ENCODE peak calls at places on chromosomes 3 and 15, in ten cellular contexts. J is lower leg skin, X is foreskin fibroblast, P is psoas muscle, D is stomach, R is left ventricle myocardium inferior, I is choroid plexus epithelial cell, G is fibroblast of lung, C is dorsolateral prefrontal cortex, L is epithelial cell of esophagus. F is an unnamed sample.

GRCh38 chr3:142844339-142844977 is 44.4 kb downstream of the PCOLCE2 start:
- DNase-seq in J (no peak), X (peak), P (no peak), D (no peak), R (no peak), I (peak), G (peak), C (no peak), L (peak), F (no peak)

GRCh38 chr3:136728918-136729317 is 23.3 kb downstream of the STAG1 start:
- DNase-seq in J (no peak), X (peak), P (no peak), D (no peak), R (no peak), I (peak), G (peak), C (no peak), L (peak), F (peak)

GRCh38 chr15:73328149-73328820 is 40.5 kb downstream of the HCN4 start:
- DNase-seq in J (no peak), X (no peak), P (no peak), D (no peak), R (no peak), I (no peak), G (no peak), C (no peak), L (no peak), F (no peak)

GRCh38 chr15:29936353-29937049 is 114.2 kb upstream of the TJP1 start:
- DNase-seq in J (no peak), X (peak), P (no peak), D (no peak), R (no peak), I (peak), G (peak), C (no peak), L (peak), F (no peak)

GRCh38 chr15:56991017-56991416 is 72.6 kb downstream of the TCF12 start:
- DNase-seq in J (no peak), X (no peak), P (no peak), D (no peak), R (no peak), I (no peak), G (no peak), C (no peak), L (no peak), F (no peak)

GRCh38 chr3:145953316-145953715 is 207.7 kb downstream of the PLOD2 start:
- DNase-seq in J (no peak), X (peak), P (no peak), D (no peak), R (no peak), I (no peak), G (peak), C (no peak), L (no peak), F (peak)

GRCh38 chr3:61613666-61614065 is 52.3 kb downstream of the PTPRG start:
- DNase-seq in J (no peak), X (no peak), P (no peak), D (no peak), R (no peak), I (peak), G (peak), C (no peak), L (no peak), F (no peak)

GRCh38 chr3:67699877-67700276 is 45.5 kb upstream of the SUCLG2 start:
- DNase-seq in J (no peak), X (no peak), P (no peak), D (no peak), R (no peak), I (no peak), G (no peak), C (no peak), L (no peak), F (no peak)

GRCh38 chr15:67803996-67804843 is 21.1 kb upstream of the SKOR1 start:
- DNase-seq in J (no peak), X (no peak), P (peak), D (no peak), R (no peak), I (peak), G (no peak), C (no peak), L (no peak), F (no peak)

GRCh38 chr3:134377896-134378295 is 3.6 kb upstream of the AMOTL2 start:
- DNase-seq in J (no peak), X (no peak), P (no peak), D (no peak), R (no peak), I (no peak), G (no peak), C (no peak), L (no peak), F (no peak)

GRCh38 chr3:7195934-7196333 is 335.0 kb downstream of the GRM7 start:
- DNase-seq in J (no peak), X (no peak), P (no peak), D (no peak), R (no peak), I (no peak), G (no peak), C (no peak), L (no peak), F (no peak)

GRCh38 chr3:31634485-31634884 is 101.8 kb downstream of the STT3B start:
- DNase-seq in J (no peak), X (peak), P (no peak), D (no peak), R (no peak), I (peak), G (peak), C (no peak), L (peak), F (no peak)

GRCh38 chr3:84601303-84601702 is 357.5 kb upstream of the CADM2 start:
- DNase-seq in J (no peak), X (no peak), P (no peak), D (no peak), R (no peak), I (peak), G (no peak), C (no peak), L (no peak), F (peak)

GRCh38 chr15:28013976-28014375 is 85.1 kb downstream of the OCA2 start:
- DNase-seq in J (no peak), X (no peak), P (no peak), D (no peak), R (no peak), I (no peak), G (no peak), C (no peak), L (no peak), F (no peak)

GRCh38 chr15:28895146-28895545 is 9.4 kb downstream of the APBA2 start:
- DNase-seq in J (no peak), X (no peak), P (no peak), D (no peak), R (no peak), I (no peak), G (no peak), C (no peak), L (no peak), F (no peak)

GRCh38 chr3:160003520-160004128 is 15.0 kb downstream of the IL12A start:
- DNase-seq in J (no peak), X (peak), P (peak), D (peak), R (peak), I (peak), G (peak), C (peak), L (peak), F (no peak)
- TF ChIP-seq CTCF in J (no peak), X (peak), P (peak), D (no peak), R (peak), I (peak), G (peak), C (peak), L (peak), F (peak)

GRCh38 chr3:11221818-11222217 is 50.4 kb upstream of the ATG7 start:
- DNase-seq in J (no peak), X (no peak), P (no peak), D (no peak), R (no peak), I (peak), G (no peak), C (no peak), L (no peak), F (no peak)

GRCh38 chr3:11226042-11226370 is 46.2 kb upstream of the ATG7 start:
- DNase-seq in J (no peak), X (no peak), P (no peak), D (peak), R (no peak), I (no peak), G (no peak), C (no peak), L (no peak), F (no peak)

GRCh38 chr3:11224010-11224409 is 48.2 kb upstream of the ATG7 start:
- DNase-seq in J (no peak), X (no peak), P (no peak), D (no peak), R (no peak), I (no peak), G (no peak), C (no peak), L (no peak), F (no peak)

GRCh38 chr3:11228041-11228440 is 44.2 kb upstream of the ATG7 start:
- DNase-seq in J (no peak), X (peak), P (no peak), D (no peak), R (no peak), I (no peak), G (no peak), C (no peak), L (no peak), F (no peak)

GRCh38 chr3:11224870-11225251 is 47.3 kb upstream of the ATG7 start:
- DNase-seq in J (no peak), X (no peak), P (no peak), D (no peak), R (no peak), I (no peak), G (no peak), C (no peak), L (no peak), F (no peak)
- H3K4me3 ChIP-seq in J (no peak), X (no peak), P (no peak), D (no peak), R (peak), I (no peak), G (no peak), C (no peak), L (no peak), F (no peak)

DNA sequence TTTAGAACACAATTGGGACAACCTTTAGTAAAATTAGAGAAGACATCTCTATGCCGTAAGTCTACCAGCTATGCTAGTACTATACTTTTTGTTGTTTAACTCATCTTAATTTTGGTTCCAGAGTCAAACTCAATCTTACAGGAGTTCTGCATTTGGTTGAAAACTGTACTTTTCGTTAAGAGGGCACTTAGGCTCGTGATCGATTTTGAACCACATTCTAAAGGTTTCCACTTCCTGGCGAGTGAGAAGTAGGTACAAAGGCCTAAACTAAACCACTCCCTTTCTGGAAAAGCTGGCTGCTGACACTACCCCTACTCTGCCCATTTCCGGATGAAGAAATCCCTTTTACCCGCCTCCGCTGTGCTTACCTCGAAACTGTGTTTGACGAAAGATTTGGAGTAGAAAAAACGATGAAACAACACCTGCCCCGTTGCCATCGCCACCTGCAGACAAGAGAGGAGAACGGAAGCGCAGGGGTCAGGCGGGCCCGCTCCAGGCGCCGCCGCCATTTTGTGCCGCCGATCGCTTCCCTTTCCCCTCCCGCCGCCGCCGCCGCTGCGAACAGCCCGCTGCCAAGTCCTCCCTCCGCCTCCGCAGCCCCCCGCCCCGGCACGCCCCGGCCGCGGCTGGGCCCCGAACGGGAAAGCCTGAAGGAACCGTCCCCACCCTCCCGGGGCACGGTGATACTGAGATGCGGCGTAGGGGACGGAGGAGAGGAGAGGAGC is 748 bp downstream of the CCNL1 start:
- DNase-seq in J (no peak), X (peak), P (peak), D (peak), R (peak), I (peak), G (peak), C (no peak), L (peak), F (no peak)
- TF ChIP-seq CTCF in J (no peak), X (no peak), P (peak), D (no peak), R (peak), I (no peak), G (peak), C (no peak), L (no peak), F (no peak)

DNA sequence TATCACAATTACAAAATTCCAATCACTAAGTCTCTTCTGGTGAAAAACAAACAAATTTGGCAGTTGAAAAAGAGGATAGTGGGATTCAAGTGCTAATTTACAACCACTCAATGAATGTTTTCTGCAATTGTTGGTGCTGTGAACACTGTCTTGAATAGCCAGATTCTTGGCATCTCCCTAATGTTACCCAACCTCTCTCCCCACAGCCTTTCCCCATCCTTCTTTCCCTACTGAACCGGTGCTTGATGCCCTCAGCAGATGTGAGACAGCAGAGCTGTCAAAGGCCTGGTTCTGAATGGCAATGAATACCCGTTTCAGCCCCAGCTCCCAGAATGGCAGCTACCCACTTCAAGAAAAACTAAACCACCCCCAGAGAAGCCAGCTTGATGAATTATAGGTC is 22.5 kb upstream of the BHLHE40 start:
- DNase-seq in J (no peak), X (no peak), P (no peak), D (no peak), R (no peak), I (no peak), G (no peak), C (no peak), L (no peak), F (no peak)
- H3K4me3 ChIP-seq in J (no peak), X (no peak), P (no peak), D (no peak), R (no peak), I (no peak), G (no peak), C (no peak), L (no peak), F (no peak)

GRCh38 chr3:94101860-94102259 is 39.0 kb downstream of the NSUN3 start:
- DNase-seq in J (no peak), X (peak), P (no peak), D (no peak), R (no peak), I (peak), G (peak), C (no peak), L (peak), F (no peak)
- TF ChIP-seq CTCF in J (no peak), X (no peak), P (no peak), D (no peak), R (no peak), I (peak), G (peak), C (no peak), L (no peak), F (no peak)

GRCh38 chr3:107208100-107208499 is 169.1 kb upstream of the CCDC54 start:
- DNase-seq in J (peak), X (peak), P (no peak), D (no peak), R (no peak), I (peak), G (peak), C (peak), L (peak), F (peak)

GRCh38 chr3:107206141-107206540 is 171.1 kb upstream of the CCDC54 start:
- DNase-seq in J (no peak), X (peak), P (no peak), D (no peak), R (no peak), I (peak), G (peak), C (peak), L (peak), F (peak)

GRCh38 chr3:107206945-107207344 is 170.3 kb upstream of the CCDC54 start:
- DNase-seq in J (no peak), X (no peak), P (peak), D (no peak), R (no peak), I (no peak), G (no peak), C (no peak), L (no peak), F (no peak)

GRCh38 chr3:107209302-107210060 is 167.8 kb upstream of the CCDC54 start:
- DNase-seq in J (no peak), X (no peak), P (no peak), D (no peak), R (no peak), I (no peak), G (no peak), C (no peak), L (no peak), F (no peak)

GRCh38 chr3:107208796-107209195 is 168.4 kb upstream of the CCDC54 start:
- DNase-seq in J (no peak), X (no peak), P (no peak), D (no peak), R (no peak), I (peak), G (no peak), C (no peak), L (no peak), F (no peak)
- H3K4me3 ChIP-seq in J (no peak), X (no peak), P (peak), D (no peak), R (peak), I (no peak), G (no peak), C (peak), L (no peak), F (no peak)

DNA sequence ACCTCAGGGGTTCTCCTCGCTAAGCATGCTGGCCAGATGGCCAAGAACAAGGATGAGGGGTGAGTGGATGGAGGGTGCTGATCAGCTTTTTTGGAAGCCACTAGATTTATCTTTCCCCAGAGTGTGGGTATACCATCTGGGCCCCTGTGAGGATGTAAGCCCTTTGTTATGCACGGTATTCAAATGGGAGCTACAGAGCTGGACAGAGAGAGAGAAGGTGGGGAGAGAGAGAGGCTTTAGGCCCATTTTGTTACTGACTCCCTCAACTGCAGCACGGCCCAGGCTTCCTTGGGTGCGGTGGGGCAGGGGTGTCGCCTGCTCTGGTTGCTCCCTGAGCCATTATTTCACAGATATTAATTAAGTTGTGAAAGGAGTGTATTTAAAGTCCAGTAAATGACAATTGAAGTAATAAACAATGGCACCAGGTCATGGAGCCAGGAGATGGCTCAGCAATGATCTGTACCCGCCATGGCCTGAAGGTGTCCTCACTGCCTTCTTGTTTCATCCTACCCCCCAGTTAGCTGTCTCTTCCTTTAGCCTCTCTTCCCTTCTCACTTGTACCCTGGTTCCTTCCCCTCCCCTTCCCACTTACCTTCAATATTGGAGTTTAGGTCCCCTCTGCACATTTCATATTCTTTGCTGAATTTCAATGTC is 158.0 kb downstream of the CLSTN2 start:
- DNase-seq in J (no peak), X (no peak), P (no peak), D (no peak), R (no peak), I (no peak), G (no peak), C (no peak), L (no peak), F (no peak)
- TF ChIP-seq CTCF in J (no peak), X (no peak), P (peak), D (no peak), R (peak), I (no peak), G (no peak), C (no peak), L (no peak), F (no peak)

GRCh38 chr15:59958288-59958687 is 45.8 kb upstream of the FOXB1 start:
- DNase-seq in J (no peak), X (no peak), P (no peak), D (no peak), R (no peak), I (no peak), G (no peak), C (no peak), L (no peak), F (no peak)
- H3K4me3 ChIP-seq in J (no peak), X (no peak), P (no peak), D (no peak), R (no peak), I (no peak), G (no peak), C (no peak), L (no peak), F (no peak)

GRCh38 chr3:53056442-53056841 is 10.6 kb upstream of the SFMBT1 start:
- DNase-seq in J (no peak), X (no peak), P (no peak), D (peak), R (no peak), I (peak), G (peak), C (no peak), L (peak), F (no peak)
- TF ChIP-seq CTCF in J (no peak), X (peak), P (peak), D (no peak), R (peak), I (peak), G (peak), C (no peak), L (peak), F (peak)

GRCh38 chr3:144237351-144237750 is 265.7 kb downstream of the DIPK2A start:
- DNase-seq in J (no peak), X (no peak), P (no peak), D (no peak), R (no peak), I (no peak), G (no peak), C (no peak), L (no peak), F (no peak)

GRCh38 chr3:144235489-144235888 is 263.9 kb downstream of the DIPK2A start:
- DNase-seq in J (no peak), X (no peak), P (no peak), D (no peak), R (no peak), I (no peak), G (no peak), C (no peak), L (no peak), F (no peak)

GRCh38 chr3:144244662-144245061 is 273.0 kb downstream of the DIPK2A start:
- DNase-seq in J (no peak), X (no peak), P (no peak), D (no peak), R (no peak), I (no peak), G (no peak), C (no peak), L (no peak), F (no peak)

GRCh38 chr3:144242797-144243196 is 271.2 kb downstream of the DIPK2A start:
- DNase-seq in J (no peak), X (no peak), P (no peak), D (no peak), R (no peak), I (no peak), G (no peak), C (no peak), L (no peak), F (no peak)

DNA sequence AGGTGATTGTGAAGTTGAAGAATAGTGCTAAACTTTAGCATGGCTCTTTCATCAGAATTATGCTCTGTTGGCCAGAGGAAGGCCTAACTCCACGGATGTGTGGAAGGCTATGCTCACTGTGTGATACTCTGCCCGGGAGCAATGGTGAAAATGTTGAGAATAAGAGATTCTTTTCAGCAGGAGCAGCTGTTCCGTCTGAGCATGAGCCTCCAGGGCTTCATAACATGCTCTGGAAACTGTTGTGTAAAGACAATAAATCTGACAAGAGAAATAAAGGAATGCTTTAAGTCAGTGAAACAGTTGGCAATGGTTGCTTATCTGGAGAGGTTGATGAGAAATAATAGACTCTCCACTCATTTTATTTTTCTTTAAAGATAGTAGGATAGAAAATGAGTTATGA is 269.8 kb downstream of the DIPK2A start:
- DNase-seq in J (no peak), X (no peak), P (no peak), D (no peak), R (no peak), I (no peak), G (no peak), C (no peak), L (no peak), F (no peak)
- H3K4me3 ChIP-seq in J (no peak), X (no peak), P (no peak), D (no peak), R (no peak), I (no peak), G (no peak), C (no peak), L (no peak), F (no peak)